ENCODE peak calls at places on chromosomes 6 and 20, in nine cellular contexts. H is amniotic epithelial cell; O is HFF-Myc; P is activated T-helper 1 cell treated with anti-CD3 and anti-CD28 coated beads, Interleukin-12 subunit alpha, Interleukin-12 subunit beta, Interleukin-2, Interleukin-4 antibody, amounts not matched to agents 30 ng/mL and 10 ng/mL and 1 ng/mL, durations not matched to agents 14 hours and 24 hours and 36 hours; J is NCI-H1105; V is anterior cingulate cortex; X is KBM-7; D is DMS153; E is stimulated activated CD8-positive, alpha-beta memory T cell treated with anti-CD3 and anti-CD28 coated beads, Interleukin-15, amount 100 ng/mL, for 24 hours. M is an unnamed sample.
A peak's percentile ranks its signal among the peaks of the same experiment; 100 is the strongest.

GRCh38 chr6:7389162-7389450 is 436 bp downstream of the CAGE1 start:
- DNase-seq in O (no peak), V (no peak), P (no peak), J (no peak), E (no peak), D (no peak), X (no peak), H (peak; percentile 56), M (peak; percentile 30)

GRCh38 chr20:46701986-46702385 is 7.5 kb upstream of the SLC2A10 start:
- DNase-seq in V (no peak), O (no peak), J (no peak), P (no peak), E (no peak), D (no peak), X (no peak), H (no peak), M (no peak)

GRCh38 chr6:22636450-22636849 is 67.1 kb downstream of the HDGFL1 start:
- DNase-seq in E (no peak), P (no peak), D (no peak), O (no peak), J (no peak), H (no peak), X (no peak), V (no peak), M (no peak)

GRCh38 chr6:38671885-38672467 is 31.0 kb downstream of the GLO1 start:
- DNase-seq in E (no peak), V (no peak), O (peak; percentile 46), X (peak; percentile 60), J (peak; percentile 9), D (no peak), P (peak; percentile 16), H (peak; percentile 68), M (peak; percentile 41)

GRCh38 chr6:45966797-45967196 is 48.9 kb downstream of the CLIC5 start:
- DNase-seq in X (no peak), H (no peak), V (no peak), E (no peak), D (no peak), P (no peak), O (no peak), J (no peak), M (no peak)

GRCh38 chr6:153043719-153044118 is 41.2 kb upstream of the MTRF1L start:
- DNase-seq in H (no peak), E (no peak), X (no peak), P (no peak), J (peak; percentile 89), V (no peak), D (peak; percentile 93), O (no peak), M (no peak)

GRCh38 chr20:35601990-35602389 is 13.6 kb upstream of the SPAG4 start:
- DNase-seq in V (no peak), P (no peak), O (no peak), J (no peak), H (no peak), E (no peak), X (no peak), D (no peak), M (no peak)

GRCh38 chr20:31916724-31917123 is 35.1 kb downstream of the PDRG1 start:
- DNase-seq in O (no peak), H (no peak), E (no peak), P (no peak), V (no peak), J (no peak), D (no peak), X (no peak), M (no peak)

GRCh38 chr6:30548375-30548774 is 7.9 kb downstream of the GNL1 start:
- DNase-seq in D (no peak), P (no peak), X (no peak), H (peak; percentile 58), E (no peak), J (no peak), O (no peak), V (no peak), M (no peak)

GRCh38 chr20:38139919-38140753 is 24.9 kb downstream of the TGM2 start:
- DNase-seq in V (no peak), H (peak; percentile 66), J (no peak), X (peak; percentile 55), P (no peak), E (no peak), D (peak; percentile 73), O (no peak), M (no peak)

GRCh38 chr6:56091159-56091869 is 156.1 kb downstream of the COL21A1 start:
- DNase-seq in H (peak; percentile 96), O (peak; percentile 67), E (no peak), X (peak; percentile 25), V (no peak), J (no peak), P (no peak), D (peak; percentile 79), M (no peak)

GRCh38 chr6:41298785-41299498 is 12.5 kb upstream of the TREM1 start:
- DNase-seq in X (no peak), H (no peak), O (no peak), J (no peak), V (no peak), E (no peak), P (no peak), D (no peak), M (no peak)

GRCh38 chr6:22204153-22204552 is 92.7 kb downstream of the PRL start:
- DNase-seq in O (no peak), V (no peak), H (no peak), J (no peak), X (no peak), E (no peak), D (no peak), P (no peak), M (no peak)

GRCh38 chr6:138593100-138593877 is 94.0 kb upstream of the NHSL1 start:
- DNase-seq in H (peak; percentile 95), O (peak; percentile 97), D (peak; percentile 64), X (peak; percentile 81), P (peak; percentile 21), E (no peak), V (no peak), J (no peak), M (no peak)

GRCh38 chr20:24032412-24032898 is 43.9 kb upstream of the GGTLC1 start:
- DNase-seq in H (no peak), V (no peak), X (no peak), D (no peak), E (no peak), P (no peak), J (no peak), O (no peak), M (no peak)

GRCh38 chr6:53938810-53939209 is 144.0 kb downstream of the LRRC1 start:
- DNase-seq in E (no peak), D (no peak), H (peak; percentile 86), V (no peak), O (no peak), P (no peak), X (no peak), J (no peak), M (no peak)

GRCh38 chr20:13423472-13424173 is 202.5 kb downstream of the ISM1 start:
- DNase-seq in X (no peak), O (no peak), J (no peak), D (no peak), H (no peak), V (no peak), P (no peak), E (no peak), M (no peak)

GRCh38 chr20:33522256-33522820 is 32.4 kb downstream of the CBFA2T2 start:
- DNase-seq in O (no peak), V (no peak), J (no peak), P (no peak), D (no peak), X (no peak), H (peak; percentile 13), E (no peak), M (no peak)